ENCODE peak calls at places on chromosomes 2 and 18, in seven cellular contexts. A is ACHN; P is SW 1271; I is coronary artery; F is activated T-cell treated with anti-CD3 and anti-CD28 coated beads, Interleukin-2, amount 50 U/mL, for 4 hours; S is fibroblast of mammary gland; R is GM23248. C is an unnamed sample.

GRCh38 chr2:168814046-168814445 is 11.6 kb downstream of the NOSTRIN start:
- DNase-seq in F (no peak), P (no peak), I (no peak), S (peak; percentile 36), R (peak; percentile 38), A (no peak), C (no peak)

GRCh38 chr2:29834624-29835023 is 86.8 kb downstream of the ALK start:
- DNase-seq in P (no peak), F (no peak), S (no peak), A (no peak), R (peak; percentile 39), I (no peak), C (no peak)

GRCh38 chr2:222049946-222050345 is 248.9 kb downstream of the PAX3 start:
- DNase-seq in P (no peak), S (peak; percentile 55), I (no peak), A (no peak), F (no peak), R (peak; percentile 37), C (no peak)

GRCh38 chr2:29192526-29192925 is 77.3 kb downstream of the CLIP4 start:
- DNase-seq in S (no peak), F (no peak), P (no peak), A (no peak), I (no peak), R (peak; percentile 62), C (no peak)

GRCh38 chr2:18926633-18927524 is 337.5 kb upstream of the NT5C1B start:
- DNase-seq in S (peak; percentile 23), A (no peak), I (no peak), F (no peak), P (no peak), R (peak; percentile 17), C (no peak)

GRCh38 chr2:24048662-24049484 is 668 bp upstream of the FKBP1B start:
- DNase-seq in A (no peak), I (no peak), F (no peak), S (no peak), R (no peak), P (no peak), C (no peak)

GRCh38 chr2:184598313-184599053 is at the start of gene ZNF804A:
- DNase-seq in I (peak; percentile 71), R (peak; percentile 80), F (no peak), S (peak; percentile 37), A (peak; percentile 55), P (peak; percentile 20), C (peak; percentile 80)

GRCh38 chr18:2881490-2882195 is 34.8 kb downstream of the EMILIN2 start:
- DNase-seq in F (no peak), S (peak; percentile 93), I (peak; percentile 84), A (peak; percentile 81), R (peak; percentile 97), P (no peak), C (peak; percentile 31)

GRCh38 chr2:240126731-240127130 is 9.4 kb downstream of the COPS9 start:
- DNase-seq in F (no peak), P (no peak), I (peak; percentile 50), A (no peak), R (no peak), S (no peak), C (no peak)

GRCh38 chr18:13530879-13531387 is 195.4 kb downstream of the FAM210A start:
- DNase-seq in A (peak; percentile 26), P (peak; percentile 0), F (no peak), I (peak; percentile 84), S (peak; percentile 31), R (peak; percentile 72), C (peak; percentile 30)

GRCh38 chr2:229633546-229633945 is 80.8 kb downstream of the DNER start:
- DNase-seq in S (no peak), R (no peak), F (no peak), A (no peak), P (no peak), I (no peak), C (no peak)

GRCh38 chr2:9758741-9759140 is 84.5 kb upstream of the TAF1B start:
- DNase-seq in P (no peak), S (no peak), F (no peak), A (no peak), I (no peak), R (no peak), C (no peak)

GRCh38 chr2:31318360-31319336 is 84.7 kb downstream of the EHD3 start:
- DNase-seq in A (peak; percentile 73), R (peak; percentile 88), I (no peak), S (peak; percentile 74), P (no peak), F (peak; percentile 28), C (no peak)

GRCh38 chr2:72118386-72118785 is 29.3 kb downstream of the CYP26B1 start:
- DNase-seq in R (no peak), S (no peak), A (no peak), P (no peak), I (no peak), F (no peak), C (no peak)

GRCh38 chr2:113149553-113150257 is 22.3 kb downstream of the IL1RN start:
- DNase-seq in A (no peak), P (no peak), S (no peak), I (peak; percentile 41), F (no peak), R (no peak), C (no peak)

GRCh38 chr2:122000556-122001340 is 245.3 kb downstream of the TSN start:
- DNase-seq in S (no peak), F (no peak), P (no peak), A (no peak), I (no peak), R (no peak), C (no peak)

GRCh38 chr2:223044092-223044836 is 7.7 kb upstream of the KCNE4 start:
- DNase-seq in I (no peak), S (no peak), A (no peak), P (no peak), R (no peak), F (no peak), C (no peak)

GRCh38 chr2:67713376-67713775 is 316.2 kb downstream of the ETAA1 start:
- DNase-seq in S (no peak), F (no peak), R (no peak), P (no peak), A (no peak), I (no peak), C (no peak)

GRCh38 chr18:77339623-77340022 is 90.0 kb downstream of the GALR1 start:
- DNase-seq in A (no peak), S (peak; percentile 27), F (no peak), R (no peak), P (no peak), I (no peak), C (no peak)

GRCh38 chr18:40866013-40866644 is 1088.9 kb upstream of the PIK3C3 start:
- DNase-seq in A (no peak), S (peak; percentile 37), P (no peak), R (peak; percentile 39), F (no peak), I (no peak), C (peak; percentile 3)

GRCh38 chr18:52570975-52571374 is 231.0 kb downstream of the DCC start:
- DNase-seq in A (no peak), R (no peak), F (no peak), P (no peak), I (no peak), S (no peak), C (no peak)

GRCh38 chr2:46836295-46837111 is 79.1 kb downstream of the MCFD2 start:
- DNase-seq in R (peak; percentile 55), F (no peak), P (no peak), S (peak; percentile 51), I (no peak), A (peak; percentile 68), C (no peak)

GRCh38 chr18:61953161-61953560 is 60.4 kb upstream of the RNF152 start:
- DNase-seq in A (no peak), P (no peak), F (no peak), R (no peak), S (no peak), I (no peak), C (no peak)

GRCh38 chr2:32864761-32865160 is 82.0 kb upstream of the LTBP1 start:
- DNase-seq in S (peak; percentile 46), R (peak; percentile 74), P (no peak), A (no peak), I (no peak), F (no peak), C (no peak)

GRCh38 chr18:35827275-35827929 is 145.1 kb upstream of the RMP24 start:
- DNase-seq in F (no peak), I (no peak), P (no peak), R (no peak), A (no peak), S (no peak), C (no peak)

GRCh38 chr2:169768262-169768995 is 30.2 kb upstream of the SSB start:
- DNase-seq in S (no peak), I (no peak), P (no peak), F (peak; percentile 33), A (no peak), R (peak; percentile 35), C (no peak)

GRCh38 chr2:14881663-14882327 is 249.3 kb downstream of the LRATD1 start:
- DNase-seq in A (no peak), P (no peak), F (no peak), I (no peak), S (no peak), R (no peak), C (no peak)

GRCh38 chr2:1965726-1966125 is 221.4 kb upstream of the PXDN start:
- DNase-seq in S (no peak), F (no peak), I (no peak), A (no peak), R (no peak), P (no peak), C (no peak)

GRCh38 chr18:54926593-54927297 is 32.5 kb downstream of the CCDC68 start:
- DNase-seq in S (peak; percentile 35), P (no peak), F (no peak), I (no peak), R (peak; percentile 42), A (no peak), C (no peak)

GRCh38 chr2:205593891-205594290 is 88.4 kb upstream of the NRP2 start:
- DNase-seq in R (no peak), P (no peak), I (no peak), S (peak; percentile 12), F (no peak), A (no peak), C (no peak)

GRCh38 chr2:203535784-203536590 is 886 bp upstream of the RAPH1 start:
- DNase-seq in I (no peak), A (no peak), S (no peak), P (no peak), F (no peak), R (peak; percentile 57), C (no peak)

C was measured in nephron progenitor cell.